ENCODE peak calls at places on chromosomes 1 and 21, in seven cellular contexts. T is caudate nucleus; O is EH; S is mucosa of descending colon; Q is T-helper 2 cell treated with Interferon-gamma antibody and Interleukin-4, amounts not matched to agents 5 μg/mL and 100 μg/mL, for 36 hours; W is HS-27A; Y is NCI-H524. E is an unnamed sample.

GRCh38 chr1:154998818-154999650 is 3.6 kb upstream of the ZBTB7B start:
- DNase-seq in O (peak; percentile 74), Q (peak; percentile 72), W (no peak), Y (no peak), T (peak; percentile 33), S (peak; percentile 78), E (no peak)

GRCh38 chr1:73327180-73327793 is 870.7 kb downstream of the LRRIQ3 start:
- DNase-seq in O (no peak), Y (no peak), S (no peak), T (no peak), Q (no peak), W (no peak), E (no peak)

GRCh38 chr1:152440635-152441471 is 26.8 kb upstream of the CRNN start:
- DNase-seq in O (peak; percentile 76), S (no peak), T (peak; percentile 4), Y (peak; percentile 44), Q (peak; percentile 50), W (peak; percentile 62), E (no peak)

GRCh38 chr1:91428182-91428798 is 23.7 kb upstream of the HFM1 start:
- DNase-seq in T (no peak), W (no peak), Y (no peak), Q (no peak), S (no peak), O (no peak), E (no peak)

GRCh38 chr1:9289090-9289534 is 3.6 kb upstream of the SPSB1 start:
- DNase-seq in W (no peak), Q (peak; percentile 67), Y (no peak), T (no peak), O (peak; percentile 69), S (peak; percentile 61), E (no peak)

GRCh38 chr1:16236091-16236494 is 890 bp downstream of the CPLANE2 start:
- DNase-seq in Y (no peak), O (peak; percentile 33), W (no peak), S (no peak), T (no peak), Q (peak; percentile 16), E (no peak)

GRCh38 chr1:53308512-53308911 is 19.4 kb downstream of the LRP8 start:
- DNase-seq in S (no peak), Y (peak; percentile 38), Q (no peak), O (no peak), T (no peak), W (no peak), E (no peak)

GRCh38 chr1:168582690-168583325 is 6.4 kb downstream of the XCL1 start:
- DNase-seq in Y (no peak), S (no peak), W (no peak), T (no peak), Q (no peak), O (peak; percentile 15), E (no peak)

GRCh38 chr1:7898962-7899361 is 41.7 kb downstream of the TNFRSF9 start:
- DNase-seq in Y (no peak), T (no peak), Q (no peak), S (no peak), W (no peak), O (no peak), E (no peak)

GRCh38 chr1:6222644-6223043 is 13.1 kb downstream of the ICMT start:
- DNase-seq in W (no peak), T (no peak), S (no peak), Y (no peak), Q (no peak), O (peak; percentile 70), E (no peak)

GRCh38 chr1:91699339-91699970 is 186.5 kb downstream of the TGFBR3 start:
- DNase-seq in T (no peak), W (peak; percentile 42), Q (no peak), Y (no peak), S (no peak), O (peak; percentile 95), E (no peak)

GRCh38 chr1:111602974-111603373 is 16.6 kb upstream of the RAP1A start:
- DNase-seq in W (no peak), S (no peak), Y (no peak), O (no peak), T (no peak), Q (peak; percentile 68), E (no peak)

GRCh38 chr1:33010946-33011731 is 25.5 kb downstream of the AK2 start:
- DNase-seq in O (peak; percentile 50), S (no peak), W (no peak), T (no peak), Q (no peak), Y (no peak), E (no peak)

GRCh38 chr1:61274979-61275378 is 192.6 kb downstream of the NFIA start:
- DNase-seq in W (no peak), Y (no peak), O (no peak), S (no peak), T (no peak), Q (no peak), E (no peak)

GRCh38 chr1:64516803-64517568 is 47.1 kb downstream of the CACHD1 start:
- DNase-seq in T (no peak), S (no peak), Q (no peak), W (peak; percentile 72), O (peak; percentile 74), Y (no peak), E (no peak)

GRCh38 chr21:46049890-46050650 is 47.8 kb upstream of the COL6A2 start:
- DNase-seq in T (no peak), W (no peak), O (no peak), Y (no peak), S (no peak), Q (no peak), E (peak; percentile 89)

GRCh38 chr1:6137758-6138157 is 42.4 kb downstream of the CHD5 start:
- DNase-seq in W (no peak), Y (no peak), T (no peak), S (peak; percentile 15), O (no peak), Q (no peak), E (no peak)

GRCh38 chr1:3074297-3074741 is 5.3 kb downstream of the PRDM16 start:
- DNase-seq in O (no peak), S (no peak), W (no peak), Y (no peak), Q (no peak), T (no peak), E (no peak)

GRCh38 chr1:64038965-64039926 is 164.2 kb upstream of the UBE2U start:
- DNase-seq in S (no peak), Q (no peak), T (no peak), Y (no peak), O (peak; percentile 99), W (peak; percentile 99), E (no peak)

E was measured in mesenteric fat pad.